ENCODE peak calls at places on chromosomes 11 and 22, in four cellular contexts. B, V, W and E are unnamed samples.
A peak's percentile ranks its signal among the peaks of the same experiment; 100 is the strongest.

GRCh38 chr11:48064306-48064705 is 83.9 kb downstream of the PTPRJ start:
- DNase-seq in B (no peak), V (peak; percentile 81), W (no peak), E (peak; percentile 80)

GRCh38 chr11:32161293-32161692 is 70.4 kb downstream of the RCN1 start:
- DNase-seq in B (no peak), V (no peak), W (no peak), E (no peak)

GRCh38 chr11:2748814-2749554 is 49.2 kb upstream of the KCNQ1OT1 start:
- DNase-seq in B (no peak), V (no peak), W (no peak), E (no peak)

GRCh38 chr11:5596611-5597201 is at the start of gene TRIM6:
- DNase-seq in B (no peak), V (peak; percentile 59), W (peak; percentile 82), E (peak; percentile 35)

GRCh38 chr11:35242843-35243242 is 103.9 kb downstream of the CD44 start:
- DNase-seq in B (no peak), V (no peak), W (no peak), E (no peak)

GRCh38 chr11:124081496-124081895 is 33.8 kb upstream of the VWA5A start:
- DNase-seq in B (no peak), V (no peak), W (no peak), E (no peak)

GRCh38 chr11:108483163-108483562 is 15.0 kb downstream of the POGLUT3 start:
- DNase-seq in B (no peak), V (no peak), W (no peak), E (peak; percentile 62)

GRCh38 chr22:29267462-29267857 is 321 bp downstream of the RHBDD3 start:
- DNase-seq in B (no peak), V (no peak), W (no peak), E (no peak)

GRCh38 chr22:23357028-23357427 is 176.7 kb downstream of the BCR start:
- DNase-seq in B (no peak), V (no peak), W (no peak), E (no peak)

GRCh38 chr11:96230686-96231085 is 112.3 kb downstream of the MAML2 start:
- DNase-seq in B (no peak), V (no peak), W (no peak), E (no peak)

GRCh38 chr11:123357990-123358827 is 71.9 kb upstream of the GRAMD1B start:
- DNase-seq in B (no peak), V (peak; percentile 8), W (peak; percentile 57), E (peak; percentile 2)

GRCh38 chr11:64233913-64234839 is at the start of gene VEGFB:
- DNase-seq in B (no peak), V (peak; percentile 58), W (no peak), E (peak; percentile 26)

GRCh38 chr11:14054708-14055107 is 92.2 kb downstream of the SPON1 start:
- DNase-seq in B (no peak), V (no peak), W (no peak), E (no peak)

GRCh38 chr11:69114811-69115523 is 40.8 kb upstream of the SMIM38 start:
- DNase-seq in B (no peak), V (no peak), W (no peak), E (no peak)

GRCh38 chr22:17972385-17973181 is 51.8 kb downstream of the MICAL3 start:
- DNase-seq in B (no peak), V (peak; percentile 60), W (peak; percentile 79), E (peak; percentile 85)

GRCh38 chr11:72293391-72293790 is 49.4 kb upstream of the PHOX2A start:
- DNase-seq in B (no peak), V (no peak), W (no peak), E (no peak)

GRCh38 chr11:72776844-72777754 is 16.7 kb downstream of the STARD10 start:
- DNase-seq in B (no peak), V (no peak), W (peak; percentile 43), E (no peak)

GRCh38 chr11:63518548-63518947 is 12.7 kb downstream of the LGALS12 start:
- DNase-seq in B (no peak), V (peak; percentile 80), W (no peak), E (peak; percentile 66)

GRCh38 chr11:131867457-131868257 is 497.2 kb downstream of the NTM start:
- DNase-seq in B (peak; percentile 68), V (peak; percentile 84), W (peak; percentile 90), E (peak; percentile 89)

GRCh38 chr11:57663975-57664374 is 3.9 kb upstream of the ZDHHC5 start:
- DNase-seq in B (no peak), V (no peak), W (no peak), E (no peak)

GRCh38 chr11:48012051-48012391 is 31.7 kb downstream of the PTPRJ start:
- DNase-seq in B (no peak), V (no peak), W (no peak), E (no peak)

GRCh38 chr11:129853508-129854228 is 38.0 kb downstream of the TMEM45B start:
- DNase-seq in B (no peak), V (peak; percentile 24), W (no peak), E (peak; percentile 49)

GRCh38 chr11:13826505-13827278 is 135.8 kb upstream of the SPON1 start:
- DNase-seq in B (no peak), V (no peak), W (no peak), E (no peak)

GRCh38 chr11:57094206-57094940 is 87.4 kb upstream of the LRRC55 start:
- DNase-seq in B (no peak), V (peak; percentile 32), W (peak; percentile 25), E (peak; percentile 21)

GRCh38 chr11:57643802-57644201 is 5.9 kb downstream of the YPEL4 start:
- DNase-seq in B (no peak), V (peak; percentile 37), W (peak; percentile 53), E (peak; percentile 44)

GRCh38 chr22:30253205-30253852 is 6.8 kb upstream of the LIF start:
- DNase-seq in B (no peak), V (no peak), W (no peak), E (peak; percentile 83)

GRCh38 chr11:133945087-133945974 is 11.4 kb downstream of the IGSF9B start:
- DNase-seq in B (no peak), V (no peak), W (no peak), E (peak; percentile 14)

GRCh38 chr11:70567680-70568503 is 169.6 kb downstream of the CTTN start:
- DNase-seq in B (no peak), V (peak; percentile 54), W (peak; percentile 68), E (peak; percentile 10)

GRCh38 chr11:122102426-122102825 is 13.6 kb downstream of the BLID start:
- DNase-seq in B (no peak), V (no peak), W (no peak), E (peak; percentile 54)

GRCh38 chr11:76361365-76361764 is 19.6 kb downstream of the THAP12 start:
- DNase-seq in B (no peak), V (no peak), W (no peak), E (no peak)

GRCh38 chr22:40156001-40156516 is 21.7 kb upstream of the TNRC6B start:
- DNase-seq in B (peak; percentile 19), V (peak; percentile 90), W (peak; percentile 80), E (peak; percentile 85)

GRCh38 chr22:41238570-41239442 is 1.9 kb downstream of the CHADL start:
- DNase-seq in B (no peak), V (no peak), W (no peak), E (no peak)
- H3K18ac ChIP-seq in B (peak overlapping the region; percentile 83), V (peak overlapping the region; percentile 64), W (peak overlapping the region; percentile 85), E (no peak overlapping the region)

DNA sequence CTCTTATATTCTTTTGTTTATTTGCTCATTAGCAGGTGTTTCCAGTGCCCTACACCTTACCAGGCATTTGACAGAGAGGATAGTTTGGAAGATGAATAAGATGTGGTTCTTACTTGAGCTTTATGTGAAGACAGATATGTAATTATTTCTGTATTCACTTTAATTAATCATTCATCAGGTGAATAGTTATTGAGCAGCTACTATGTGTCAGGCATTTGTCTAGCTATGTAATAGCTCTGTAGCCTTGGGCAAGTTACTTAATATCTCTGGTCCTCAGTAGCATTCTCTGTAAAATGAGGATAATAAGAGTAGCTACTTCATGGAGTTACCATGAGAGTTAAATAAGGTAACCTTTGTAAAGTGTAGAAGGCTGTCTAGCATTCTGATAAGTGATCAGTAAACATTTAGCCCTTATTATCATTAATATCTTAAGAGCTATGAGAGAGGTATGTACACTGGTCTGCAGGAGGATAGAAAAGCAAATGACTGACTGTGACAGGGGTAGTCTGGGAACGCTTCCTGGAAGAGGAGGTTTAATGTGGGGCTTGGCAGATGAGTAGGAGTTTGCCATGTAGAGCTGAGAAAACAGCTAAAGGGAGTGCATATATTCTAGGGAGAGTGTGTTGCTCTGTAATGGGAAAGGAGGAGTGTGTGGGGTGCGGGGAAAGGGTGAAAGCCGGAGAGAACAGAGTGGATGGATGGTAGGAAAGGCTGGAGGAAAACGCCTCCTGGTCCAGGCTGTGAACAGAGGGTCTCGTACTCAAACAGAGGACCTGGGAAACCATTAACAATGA is 56.1 kb downstream of the MICAL2 start:
- DNase-seq in B (no peak), V (no peak), W (no peak), E (no peak)
- H3K18ac ChIP-seq in B (no peak overlapping the region), V (peak overlapping the region; percentile 59), W (no peak overlapping the region), E (peak overlapping the region; percentile 91)

GRCh38 chr22:20220629-20221026 is 47.5 kb downstream of the RTN4R start:
- DNase-seq in B (no peak), V (no peak), W (no peak), E (no peak)
- H3K18ac ChIP-seq in B (no peak overlapping the region), V (no peak overlapping the region), W (no peak overlapping the region), E (no peak overlapping the region)

GRCh38 chr11:41950470-41951143 is 491.2 kb upstream of the LRRC4C start:
- DNase-seq in B (no peak), V (no peak), W (peak; percentile 21), E (no peak)
- H3K18ac ChIP-seq in B (no peak overlapping the region), V (no peak overlapping the region), W (no peak overlapping the region), E (no peak overlapping the region)

GRCh38 chr22:43225609-43226008 is 38.7 kb upstream of the TTLL12 start:
- DNase-seq in B (no peak), V (peak; percentile 6), W (no peak), E (no peak)

GRCh38 chr22:43228330-43228729 is 41.4 kb upstream of the TTLL12 start:
- DNase-seq in B (peak; percentile 38), V (peak; percentile 12), W (peak; percentile 74), E (peak; percentile 10)

GRCh38 chr22:43227231-43227630 is 40.3 kb upstream of the TTLL12 start:
- DNase-seq in B (no peak), V (no peak), W (no peak), E (no peak)

GRCh38 chr22:43228863-43229262 is 41.9 kb upstream of the TTLL12 start:
- DNase-seq in B (no peak), V (no peak), W (no peak), E (no peak)

DNA sequence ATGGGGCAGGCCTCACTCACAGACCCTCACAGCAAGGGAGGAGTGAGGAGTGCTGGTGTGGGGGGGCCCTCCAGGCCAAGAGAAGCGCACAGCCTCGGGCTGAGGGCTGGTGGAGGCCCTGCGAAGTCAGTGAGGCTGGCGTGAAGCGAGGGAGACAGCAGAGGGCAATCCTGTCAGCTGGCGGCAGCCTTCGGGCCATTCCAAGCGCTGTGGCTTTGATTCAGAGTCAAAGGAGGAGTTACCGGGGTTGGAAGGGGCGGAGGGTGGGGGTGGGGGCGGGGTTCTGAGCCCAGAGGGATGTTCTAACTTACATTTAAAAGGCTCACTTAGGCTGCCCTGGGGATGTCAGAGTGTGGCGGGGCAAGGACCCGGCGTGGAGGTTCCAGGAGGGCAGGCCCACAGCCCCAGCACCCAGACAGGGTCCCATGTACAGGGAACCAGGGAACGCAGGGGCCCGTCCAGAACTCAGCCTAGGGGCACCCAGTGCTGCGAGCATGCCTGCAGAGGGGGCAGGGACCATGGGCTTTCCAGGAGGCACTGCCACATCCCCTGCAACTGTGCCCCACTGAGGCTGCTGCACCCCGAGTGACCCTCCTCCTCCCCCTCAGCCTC is 39.5 kb upstream of the TTLL12 start:
- DNase-seq in B (peak; percentile 51), V (peak; percentile 56), W (peak; percentile 89), E (peak; percentile 22)
- H3K18ac ChIP-seq in B (peak overlapping the region; percentile 87), V (no peak overlapping the region), W (no peak overlapping the region), E (no peak overlapping the region)